ENCODE peak calls at places on chromosomes 7 and 10, in five cellular contexts. One of them, this sample, is unnamed.

GRCh38 chr7:101567231-101567630 is 61.9 kb downstream of the MYL10 start:
- DNase-seq in prostate gland: no peak
- DNase-seq in Calu3: no peak
- DNase-seq in SJSA1: no peak
- DNase-seq in neuronal stem cell: peak
- DNase-seq in this sample: no peak

GRCh38 chr10:43396061-43396927 is 12.7 kb downstream of the HNRNPF start:
- DNase-seq in prostate gland: peak
- DNase-seq in SJSA1: peak
- DNase-seq in Calu3: peak
- DNase-seq in neuronal stem cell: peak
- DNase-seq in this sample: peak

GRCh38 chr10:118045842-118046490 is 775 bp downstream of the RAB11FIP2 start:
- DNase-seq in neuronal stem cell: no peak
- DNase-seq in SJSA1: peak
- DNase-seq in Calu3: peak
- DNase-seq in prostate gland: peak
- DNase-seq in this sample: peak

GRCh38 chr10:61981460-61981859 is 80.0 kb downstream of the ARID5B start:
- DNase-seq in prostate gland: no peak
- DNase-seq in neuronal stem cell: no peak
- DNase-seq in SJSA1: no peak
- DNase-seq in Calu3: peak
- DNase-seq in this sample: no peak

GRCh38 chr7:6259257-6259656 is 13.2 kb downstream of the CYTH3 start:
- DNase-seq in SJSA1: no peak
- DNase-seq in Calu3: no peak
- DNase-seq in prostate gland: no peak
- DNase-seq in neuronal stem cell: no peak
- DNase-seq in this sample: no peak

GRCh38 chr10:580796-581195 is 108.7 kb downstream of the DIP2C start:
- DNase-seq in SJSA1: no peak
- DNase-seq in neuronal stem cell: no peak
- DNase-seq in Calu3: no peak
- DNase-seq in prostate gland: no peak
- DNase-seq in this sample: no peak

GRCh38 chr7:126443951-126444350 is 808.8 kb downstream of the GRM8 start:
- DNase-seq in Calu3: no peak
- DNase-seq in SJSA1: no peak
- DNase-seq in neuronal stem cell: no peak
- DNase-seq in prostate gland: no peak
- DNase-seq in this sample: no peak

GRCh38 chr10:29517352-29517923 is 117.3 kb downstream of the SVIL start:
- DNase-seq in neuronal stem cell: peak
- DNase-seq in SJSA1: peak
- DNase-seq in prostate gland: no peak
- DNase-seq in Calu3: peak
- DNase-seq in this sample: peak

GRCh38 chr10:100007239-100008141 is 2.3 kb downstream of the DNMBP start:
- DNase-seq in neuronal stem cell: no peak
- DNase-seq in prostate gland: no peak
- DNase-seq in SJSA1: no peak
- DNase-seq in Calu3: no peak
- DNase-seq in this sample: no peak

GRCh38 chr10:3068201-3068967 is 1.0 kb downstream of the PFKP start:
- DNase-seq in SJSA1: peak
- DNase-seq in Calu3: peak
- DNase-seq in prostate gland: peak
- DNase-seq in neuronal stem cell: no peak
- DNase-seq in this sample: peak

GRCh38 chr7:45021604-45022296 is 21.7 kb downstream of the CCM2 start:
- DNase-seq in neuronal stem cell: no peak
- DNase-seq in prostate gland: no peak
- DNase-seq in SJSA1: no peak
- DNase-seq in Calu3: no peak
- DNase-seq in this sample: no peak

GRCh38 chr10:42952358-42952757 is 124.5 kb upstream of the RET start:
- DNase-seq in neuronal stem cell: peak
- DNase-seq in SJSA1: peak
- DNase-seq in prostate gland: peak
- DNase-seq in Calu3: peak
- DNase-seq in this sample: peak

GRCh38 chr7:1950623-1951523 is 280.8 kb downstream of the ELFN1 start:
- DNase-seq in SJSA1: no peak
- DNase-seq in Calu3: no peak
- DNase-seq in neuronal stem cell: no peak
- DNase-seq in prostate gland: no peak
- DNase-seq in this sample: no peak

GRCh38 chr7:145123502-145123901 is 287.6 kb upstream of the TPK1 start:
- DNase-seq in SJSA1: no peak
- DNase-seq in Calu3: no peak
- DNase-seq in prostate gland: no peak
- DNase-seq in neuronal stem cell: no peak
- DNase-seq in this sample: no peak

GRCh38 chr7:69597278-69598076 is 798 bp upstream of the AUTS2 start:
- DNase-seq in SJSA1: no peak
- DNase-seq in neuronal stem cell: peak
- DNase-seq in Calu3: no peak
- DNase-seq in prostate gland: peak
- DNase-seq in this sample: peak

GRCh38 chr7:133543657-133544056 is 290.8 kb downstream of the EXOC4 start:
- DNase-seq in Calu3: no peak
- DNase-seq in neuronal stem cell: no peak
- DNase-seq in prostate gland: no peak
- DNase-seq in SJSA1: no peak
- DNase-seq in this sample: no peak

GRCh38 chr7:41629711-41630111 is 73.2 kb downstream of the INHBA start:
- DNase-seq in neuronal stem cell: no peak
- DNase-seq in SJSA1: no peak
- DNase-seq in Calu3: no peak
- DNase-seq in prostate gland: no peak
- DNase-seq in this sample: no peak

GRCh38 chr10:88004451-88004850 is 141.0 kb downstream of the PTEN start:
- DNase-seq in neuronal stem cell: no peak
- DNase-seq in prostate gland: no peak
- DNase-seq in Calu3: no peak
- DNase-seq in SJSA1: no peak
- DNase-seq in this sample: no peak

GRCh38 chr10:102988404-102989314 is 70.6 kb downstream of the CNNM2 start:
- DNase-seq in neuronal stem cell: no peak
- DNase-seq in Calu3: no peak
- DNase-seq in prostate gland: no peak
- DNase-seq in SJSA1: no peak
- DNase-seq in this sample: no peak

GRCh38 chr7:25391295-25391861 is 163.1 kb upstream of the NPVF start:
- DNase-seq in prostate gland: no peak
- DNase-seq in neuronal stem cell: no peak
- DNase-seq in SJSA1: no peak
- DNase-seq in Calu3: no peak
- DNase-seq in this sample: peak

GRCh38 chr7:50312176-50312575 is 7.7 kb downstream of the IKZF1 start:
- DNase-seq in SJSA1: no peak
- DNase-seq in neuronal stem cell: no peak
- DNase-seq in prostate gland: no peak
- DNase-seq in Calu3: no peak
- DNase-seq in this sample: no peak

GRCh38 chr7:37211097-37211496 is 237.6 kb downstream of the ELMO1 start:
- DNase-seq in Calu3: no peak
- DNase-seq in SJSA1: no peak
- DNase-seq in prostate gland: no peak
- DNase-seq in neuronal stem cell: no peak
- DNase-seq in this sample: no peak

GRCh38 chr7:31890751-31891150 is 179.5 kb downstream of the PDE1C start:
- DNase-seq in prostate gland: no peak
- DNase-seq in Calu3: no peak
- DNase-seq in neuronal stem cell: no peak
- DNase-seq in SJSA1: no peak
- DNase-seq in this sample: no peak

GRCh38 chr10:124587811-124588211 is 126.2 kb downstream of the LHPP start:
- DNase-seq in SJSA1: no peak
- DNase-seq in neuronal stem cell: no peak
- DNase-seq in Calu3: no peak
- DNase-seq in prostate gland: no peak
- DNase-seq in this sample: no peak

GRCh38 chr7:113608786-113609185 is 310.0 kb downstream of the PPP1R3A start:
- DNase-seq in neuronal stem cell: no peak
- DNase-seq in SJSA1: no peak
- DNase-seq in Calu3: no peak
- DNase-seq in prostate gland: no peak
- DNase-seq in this sample: no peak

GRCh38 chr7:86643478-86644281 is at the start of gene GRM3:
- DNase-seq in prostate gland: no peak
- DNase-seq in neuronal stem cell: peak
- DNase-seq in SJSA1: no peak
- DNase-seq in Calu3: no peak
- DNase-seq in this sample: peak

GRCh38 chr10:26824015-26824690 is 36.6 kb downstream of the ABI1 start:
- DNase-seq in prostate gland: no peak
- DNase-seq in neuronal stem cell: no peak
- DNase-seq in Calu3: no peak
- DNase-seq in SJSA1: no peak
- DNase-seq in this sample: no peak

GRCh38 chr10:110174201-110174600 is 33.2 kb upstream of the MXI1 start:
- DNase-seq in Calu3: no peak
- DNase-seq in SJSA1: peak
- DNase-seq in prostate gland: no peak
- DNase-seq in neuronal stem cell: no peak
- DNase-seq in this sample: no peak

This sample was measured in HEK293T.